ENCODE peak calls at places on chromosomes 13 and 19, in five cellular contexts. K is putamen; P is type B pancreatic cell; G is activated naive CD8-positive, alpha-beta T cell treated with anti-CD3 and anti-CD28 coated beads, Interleukin-2, amount 50 U/mL, for 24 hours; Y is NCI-H524. J is an unnamed sample.

GRCh38 chr19:4506449-4507149 is 11.7 kb downstream of the PLIN4 start:
- DNase-seq in K (no peak), P (no peak), G (peak), Y (no peak), J (no peak)

GRCh38 chr19:16330368-16330801 is 5.8 kb downstream of the KLF2 start:
- DNase-seq in K (no peak), P (no peak), G (peak), Y (no peak), J (no peak)

GRCh38 chr19:18490719-18491118 is 31.2 kb downstream of the ELL start:
- DNase-seq in K (no peak), P (no peak), G (no peak), Y (no peak), J (no peak)

GRCh38 chr19:13712767-13713201 is 51.5 kb upstream of the MRI1 start:
- DNase-seq in K (peak), P (no peak), G (no peak), Y (peak), J (no peak)

GRCh38 chr19:38527466-38528136 is 90.2 kb downstream of the MAP4K1 start:
- DNase-seq in K (no peak), P (no peak), G (no peak), Y (no peak), J (no peak)

GRCh38 chr13:59658027-59658735 is 505.5 kb downstream of the DIAPH3 start:
- DNase-seq in K (no peak), P (no peak), G (no peak), Y (no peak), J (no peak)

GRCh38 chr19:29533578-29534544 is 8.1 kb downstream of the VSTM2B start:
- DNase-seq in K (no peak), P (peak), G (no peak), Y (no peak), J (no peak)

GRCh38 chr19:2488942-2489731 is 13.2 kb downstream of the GADD45B start:
- DNase-seq in K (no peak), P (no peak), G (peak), Y (no peak), J (peak)

GRCh38 chr19:5234412-5234811 is 106.2 kb downstream of the PTPRS start:
- DNase-seq in K (no peak), P (no peak), G (no peak), Y (no peak), J (no peak)

GRCh38 chr13:43880451-43880850 is 747 bp downstream of the LACC1 start:
- DNase-seq in K (peak), P (no peak), G (no peak), Y (no peak), J (no peak)

GRCh38 chr19:44803442-44804428 is 5.2 kb upstream of the BCAM start:
- DNase-seq in K (no peak), P (no peak), G (no peak), Y (peak), J (no peak)

GRCh38 chr19:46736544-46737274 is 9.1 kb upstream of the FKRP start:
- DNase-seq in K (no peak), P (no peak), G (no peak), Y (no peak), J (no peak)

GRCh38 chr19:29042450-29042849 is 170.5 kb downstream of the UQCRFS1 start:
- DNase-seq in K (no peak), P (no peak), G (no peak), Y (no peak), J (no peak)

GRCh38 chr13:46866150-46866549 is 30.7 kb downstream of the HTR2A start:
- DNase-seq in K (no peak), P (no peak), G (no peak), Y (no peak), J (no peak)

GRCh38 chr19:1161716-1162115 is 12.4 kb downstream of the SBNO2 start:
- DNase-seq in K (no peak), P (no peak), G (no peak), Y (no peak), J (no peak)

GRCh38 chr19:4609878-4610511 is 29.3 kb upstream of the TNFAIP8L1 start:
- DNase-seq in K (no peak), P (no peak), G (no peak), Y (no peak), J (peak)

GRCh38 chr19:57511484-57511883 is 11.7 kb downstream of the ZNF773 start:
- DNase-seq in K (no peak), P (no peak), G (no peak), Y (no peak), J (no peak)

GRCh38 chr13:41780736-41781708 is 179.9 kb downstream of the VWA8 start:
- DNase-seq in K (no peak), P (no peak), G (no peak), Y (no peak), J (no peak)

GRCh38 chr19:46739290-46739771 is 6.5 kb upstream of the FKRP start:
- DNase-seq in K (no peak), P (no peak), G (no peak), Y (no peak), J (no peak)

GRCh38 chr13:88526186-88526852 is 855.1 kb downstream of the SLITRK5 start:
- DNase-seq in K (no peak), P (no peak), G (no peak), Y (no peak), J (no peak)

GRCh38 chr19:6588508-6589345 is 2.2 kb downstream of the CD70 start:
- DNase-seq in K (no peak), P (no peak), G (no peak), Y (no peak), J (no peak)

GRCh38 chr19:58059003-58059671 is at the start of gene ZNF135:
- DNase-seq in K (peak), P (peak), G (peak), Y (peak), J (peak)

GRCh38 chr19:6718741-6719539 is 1.5 kb downstream of the C3 start:
- DNase-seq in K (peak), P (no peak), G (peak), Y (no peak), J (no peak)

GRCh38 chr13:93715866-93716265 is 489.3 kb downstream of the GPC6 start:
- DNase-seq in K (no peak), P (no peak), G (no peak), Y (no peak), J (no peak)

GRCh38 chr13:36712785-36713184 is 39.0 kb downstream of the SERTM1 start:
- DNase-seq in K (no peak), P (no peak), G (no peak), Y (no peak), J (no peak)

GRCh38 chr13:21071015-21071414 is 9.6 kb upstream of the LATS2 start:
- DNase-seq in K (no peak), P (no peak), G (no peak), Y (no peak), J (no peak)

GRCh38 chr13:97122381-97122996 is 99.6 kb upstream of the MBNL2 start:
- DNase-seq in K (no peak), P (no peak), G (no peak), Y (no peak), J (no peak)

GRCh38 chr19:19224150-19224851 is 12.5 kb downstream of the NCAN start:
- DNase-seq in K (no peak), P (no peak), G (no peak), Y (no peak), J (no peak)

GRCh38 chr13:24625870-24626419 is 54.3 kb upstream of the ATP12A start:
- DNase-seq in K (no peak), P (no peak), G (peak), Y (no peak), J (no peak)

GRCh38 chr19:1538978-1539377 is 15.1 kb downstream of the PLK5 start:
- DNase-seq in K (no peak), P (no peak), G (no peak), Y (no peak), J (no peak)

GRCh38 chr13:31160857-31161582 is 684 bp downstream of the HSPH1 start:
- DNase-seq in K (peak), P (peak), G (peak), Y (peak), J (peak)

GRCh38 chr13:40377783-40378182 is 288.7 kb downstream of the FOXO1 start:
- DNase-seq in K (no peak), P (no peak), G (peak), Y (no peak), J (no peak)

GRCh38 chr13:98480915-98481510 is 95.9 kb downstream of the STK24 start:
- DNase-seq in K (no peak), P (no peak), G (peak), Y (peak), J (no peak)

GRCh38 chr19:23116802-23117571 is at the start of gene ZNF730:
- DNase-seq in K (peak), P (peak), G (peak), Y (peak), J (peak)

GRCh38 chr19:3335431-3336350 is 30.7 kb upstream of the NFIC start:
- DNase-seq in K (no peak), P (no peak), G (no peak), Y (no peak), J (no peak)

GRCh38 chr13:110336108-110336507 is 29.0 kb downstream of the COL4A2 start:
- DNase-seq in K (no peak), P (no peak), G (no peak), Y (no peak), J (no peak)